ENCODE peak calls at places on chromosome 13, in four cellular contexts. E is K562, I is HepG2, Q is GM12878. N is an unnamed sample.

GRCh38 chr13:50529154-50529882 is 314.2 kb downstream of the DLEU7 start:
- DNase-seq in E (no peak), I (no peak), Q (no peak), N (peak)

GRCh38 chr13:98397221-98397620 is 179.7 kb downstream of the STK24 start:
- DNase-seq in E (no peak), I (no peak), Q (no peak), N (no peak)

GRCh38 chr13:43087960-43088580 is 64.7 kb downstream of the DNAJC15 start:
- DNase-seq in E (no peak), I (no peak), Q (no peak), N (no peak)

GRCh38 chr13:101155920-101156319 is 260.4 kb downstream of the NALCN start:
- DNase-seq in E (no peak), I (no peak), Q (no peak), N (no peak)

GRCh38 chr13:59960683-59961082 is 203.0 kb downstream of the DIAPH3 start:
- DNase-seq in E (no peak), I (no peak), Q (no peak), N (no peak)

GRCh38 chr13:39565036-39565949 is 37.7 kb downstream of the LHFPL6 start:
- DNase-seq in E (no peak), I (peak), Q (no peak), N (no peak)

GRCh38 chr13:77519808-77520207 is 15.7 kb upstream of the SCEL start:
- DNase-seq in E (no peak), I (no peak), Q (no peak), N (no peak)

GRCh38 chr13:101289764-101290163 is 126.5 kb downstream of the NALCN start:
- DNase-seq in E (no peak), I (no peak), Q (no peak), N (peak)

GRCh38 chr13:51731759-51732158 is 72.2 kb downstream of the DHRS12 start:
- DNase-seq in E (no peak), I (no peak), Q (no peak), N (no peak)

GRCh38 chr13:101626925-101627555 is 174.6 kb downstream of the ITGBL1 start:
- DNase-seq in E (no peak), I (no peak), Q (peak), N (no peak)

GRCh38 chr13:91240341-91240740 is 107.1 kb upstream of the MIR17HG start:
- DNase-seq in E (no peak), I (no peak), Q (no peak), N (no peak)

GRCh38 chr13:22108283-22108897 is 437.5 kb downstream of the FGF9 start:
- DNase-seq in E (no peak), I (no peak), Q (no peak), N (no peak)

GRCh38 chr13:95906999-95907398 is 146.2 kb downstream of the UGGT2 start:
- DNase-seq in E (no peak), I (no peak), Q (no peak), N (no peak)

GRCh38 chr13:25860862-25861261 is 191.0 kb downstream of the SHISA2 start:
- DNase-seq in E (no peak), I (no peak), Q (no peak), N (no peak)

GRCh38 chr13:35923347-35923746 is 207.8 kb downstream of the DCLK1 start:
- DNase-seq in E (no peak), I (no peak), Q (no peak), N (no peak)

GRCh38 chr13:112103971-112104872 is 37.3 kb downstream of the SOX1 start:
- DNase-seq in E (no peak), I (no peak), Q (no peak), N (no peak)

GRCh38 chr13:99528547-99528946 is 27.3 kb downstream of the TM9SF2 start:
- DNase-seq in E (no peak), I (peak), Q (no peak), N (no peak)
- TF ChIP-seq SP1 in E (no peak), I (no peak), Q (no peak), N (no peak)

DNA sequence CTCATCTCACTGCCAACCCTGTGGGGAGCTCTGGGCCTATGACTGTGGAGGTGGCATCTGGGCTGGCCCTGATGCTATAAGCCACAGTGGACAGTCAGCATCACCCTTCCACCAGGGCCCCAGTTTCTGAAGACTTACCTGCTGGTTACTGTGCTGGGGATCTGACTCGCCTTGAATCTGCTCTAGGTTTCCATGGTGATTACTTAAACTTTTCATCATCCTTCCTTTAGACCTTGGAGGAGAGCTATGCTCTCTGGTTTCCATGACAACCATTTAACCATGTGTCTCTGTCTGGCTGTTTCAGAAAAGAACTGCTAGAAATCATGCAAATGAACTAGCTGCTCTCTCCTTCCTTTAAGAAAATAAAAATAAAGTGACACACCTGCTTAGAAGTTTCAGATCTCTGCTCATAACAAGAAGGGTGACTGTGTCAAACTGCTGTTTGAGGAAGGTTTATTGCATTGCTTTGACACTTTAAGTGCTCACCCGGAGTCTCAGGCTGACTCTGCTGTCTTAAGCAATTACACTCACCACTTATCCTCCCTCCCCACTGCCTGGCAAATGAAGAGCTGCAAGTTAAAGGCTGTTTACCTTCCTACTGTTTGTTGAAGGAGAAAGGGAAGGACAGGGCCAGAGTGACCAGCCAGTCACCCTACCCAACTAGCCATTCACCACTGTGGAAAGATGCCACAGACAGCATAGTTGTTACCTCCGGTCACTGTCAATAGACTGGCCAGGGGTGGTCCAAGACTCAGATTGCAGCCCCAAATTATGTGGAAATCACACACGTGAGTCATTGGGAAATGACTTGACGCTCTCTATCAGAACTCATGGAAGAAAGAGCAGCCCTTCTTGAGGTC is 87.6 kb downstream of the HSPH1 start:
- DNase-seq in E (no peak), I (no peak), Q (peak), N (no peak)
- TF ChIP-seq BHLHE40 in E (no peak), I (no peak), Q (no peak), N (no peak)

GRCh38 chr13:99959127-99959529 is 12.4 kb downstream of the ZIC5 start:
- DNase-seq in E (no peak), I (no peak), Q (no peak), N (no peak)
- TF ChIP-seq SP1 in E (no peak), I (no peak), Q (no peak), N (no peak)

DNA sequence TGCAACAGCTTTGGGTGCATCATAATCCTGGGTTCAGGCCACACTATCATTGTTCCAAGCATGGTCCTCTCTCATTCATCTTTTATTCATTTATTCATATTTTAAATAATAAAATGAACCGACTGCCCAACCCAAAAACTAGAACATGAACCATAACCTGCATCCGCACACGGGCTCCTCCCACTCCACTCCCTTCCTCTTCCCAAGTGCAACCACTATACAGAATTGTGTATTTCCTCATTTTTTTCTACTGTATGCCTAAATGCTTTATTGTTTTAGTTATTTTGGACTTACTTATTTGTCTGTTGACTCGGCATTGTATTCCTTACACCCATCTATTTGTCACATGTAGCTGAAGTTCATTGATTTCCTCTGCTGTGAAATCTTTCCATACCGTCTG is 30.7 kb upstream of the POMP start:
- DNase-seq in E (no peak), I (no peak), Q (no peak), N (no peak)
- TF ChIP-seq BHLHE40 in E (no peak), I (no peak), Q (no peak), N (no peak)